ENCODE peak calls at places on chromosomes 16 and 17, in five cellular contexts. Q is GM23338, J is IMR-90, W is uterus, P is AG04450. K is an unnamed sample.

GRCh38 chr16:56866955-56867830 is 2.2 kb downstream of the SLC12A3 start:
- DNase-seq in Q (peak), W (no peak), J (peak), P (no peak), K (peak)

GRCh38 chr16:11329080-11329491 is 16.2 kb upstream of the RMI2 start:
- DNase-seq in W (no peak), J (peak), Q (peak), P (no peak), K (no peak)

GRCh38 chr17:29148790-29149430 is 31.3 kb downstream of the MYO18A start:
- DNase-seq in P (peak), J (peak), W (peak), Q (peak), K (peak)

GRCh38 chr17:76644995-76645394 is 1.4 kb upstream of the ST6GALNAC1 start:
- DNase-seq in Q (no peak), W (no peak), P (no peak), J (no peak), K (no peak)

GRCh38 chr17:62565817-62566216 is 61.7 kb upstream of the MRC2 start:
- DNase-seq in W (no peak), P (no peak), Q (no peak), J (peak), K (no peak)

GRCh38 chr17:65013613-65014391 is 42.7 kb downstream of the GNA13 start:
- DNase-seq in J (peak), W (no peak), Q (no peak), P (peak), K (no peak)

GRCh38 chr16:76303637-76304314 is 26.6 kb downstream of the CNTNAP4 start:
- DNase-seq in P (no peak), Q (no peak), J (no peak), W (no peak), K (no peak)

GRCh38 chr17:79518330-79519151 is 92.3 kb downstream of the RBFOX3 start:
- DNase-seq in W (no peak), P (no peak), Q (no peak), J (no peak), K (peak)

GRCh38 chr16:2429037-2429770 is at the start of gene CCNF:
- DNase-seq in P (peak), W (peak), J (peak), Q (peak), K (peak)

GRCh38 chr16:2428051-2428786 is 1.0 kb upstream of the CCNF start:
- DNase-seq in W (peak), J (no peak), Q (peak), P (no peak), K (peak)

GRCh38 chr16:2428787-2429036 is 535 bp upstream of the CCNF start:
- DNase-seq in P (no peak), Q (no peak), J (no peak), W (no peak), K (no peak)

GRCh38 chr16:2432286-2432685 is 3.0 kb downstream of the CCNF start:
- DNase-seq in Q (no peak), P (no peak), J (no peak), W (no peak), K (no peak)

DNA sequence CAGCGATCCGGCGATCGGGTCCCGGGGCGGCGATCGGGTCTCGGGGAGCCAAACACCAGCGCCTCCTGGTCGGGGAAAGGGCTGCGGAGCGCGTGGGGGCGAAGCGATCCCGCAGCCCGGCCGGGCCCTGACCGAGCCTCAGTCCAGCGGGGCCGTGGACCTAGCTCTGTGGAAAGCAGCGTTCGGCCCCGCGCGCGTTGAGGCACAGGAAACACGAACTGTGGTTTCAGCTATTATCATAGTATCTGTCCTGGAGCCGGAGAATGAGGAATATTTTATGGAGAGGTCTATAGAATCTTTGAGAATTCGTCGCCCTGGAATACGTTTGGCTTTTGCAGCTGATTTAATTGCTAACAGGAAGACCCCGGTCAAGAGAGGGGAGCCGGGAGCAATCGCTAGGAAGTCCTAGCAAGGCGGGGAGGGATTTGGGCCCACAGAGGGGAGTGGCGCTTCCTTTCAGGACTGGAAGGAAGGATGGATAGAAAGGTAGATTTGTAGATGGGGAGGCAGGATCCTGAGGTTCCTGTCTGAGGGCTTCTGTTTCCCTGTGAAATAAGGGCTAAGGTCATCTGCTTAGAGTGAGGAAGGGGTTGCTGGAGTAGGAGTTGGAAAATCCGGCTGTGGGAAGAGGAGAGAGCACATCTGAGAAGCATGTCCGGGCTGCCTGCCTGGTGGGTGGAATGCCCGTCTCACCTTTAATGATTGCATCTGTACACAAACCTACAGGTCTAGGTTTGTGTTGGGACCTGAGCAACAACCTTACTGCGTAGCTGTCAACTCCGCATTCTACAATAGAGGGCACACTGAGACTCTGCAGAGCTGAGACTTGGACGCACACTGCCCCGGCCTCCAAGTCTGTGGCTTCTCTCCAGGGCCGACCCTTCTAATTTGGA is 770 bp downstream of the CCNF start:
- DNase-seq in Q (peak), J (peak), P (no peak), W (no peak), K (no peak)
- H3K27ac ChIP-seq in Q (no peak), J (peak), P (peak), W (peak), K (peak)

GRCh38 chr16:55703003-55704001 is 47.5 kb downstream of the SLC6A2 start:
- DNase-seq in P (peak), W (no peak), Q (peak), J (peak), K (no peak)

GRCh38 chr16:55700961-55701360 is 45.2 kb downstream of the SLC6A2 start:
- DNase-seq in W (no peak), J (no peak), Q (no peak), P (no peak), K (no peak)

GRCh38 chr16:55699616-55700015 is 43.8 kb downstream of the SLC6A2 start:
- DNase-seq in J (no peak), W (no peak), P (no peak), Q (no peak), K (no peak)

GRCh38 chr16:55700067-55700466 is 44.3 kb downstream of the SLC6A2 start:
- DNase-seq in Q (no peak), J (no peak), P (no peak), W (no peak), K (no peak)

GRCh38 chr16:55701442-55702319 is 45.9 kb downstream of the SLC6A2 start:
- DNase-seq in Q (peak), J (peak), P (peak), W (peak), K (no peak)
- TF ChIP-seq CTCF in Q (peak), J (peak), P (peak), W (peak), K (no peak)

GRCh38 chr16:66205287-66206167 is 161.0 kb upstream of the CDH5 start:
- DNase-seq in Q (no peak), P (no peak), W (no peak), J (peak), K (no peak)
- H3K27ac ChIP-seq in Q (no peak), P (no peak), W (no peak), J (no peak), K (no peak)

GRCh38 chr17:31416503-31416923 is 25.0 kb downstream of the RAB11FIP4 start:
- DNase-seq in J (peak), W (no peak), Q (no peak), P (no peak), K (no peak)

GRCh38 chr17:31414590-31414918 is 23.1 kb downstream of the RAB11FIP4 start:
- DNase-seq in P (no peak), Q (no peak), J (no peak), W (no peak), K (no peak)

GRCh38 chr17:31415640-31416502 is 24.4 kb downstream of the RAB11FIP4 start:
- DNase-seq in P (no peak), J (no peak), Q (no peak), W (no peak), K (no peak)

GRCh38 chr17:31413871-31414589 is 22.6 kb downstream of the RAB11FIP4 start:
- DNase-seq in W (no peak), P (peak), Q (no peak), J (peak), K (no peak)

GRCh38 chr17:31415004-31415454 is 23.6 kb downstream of the RAB11FIP4 start:
- DNase-seq in Q (peak), P (no peak), J (no peak), W (no peak), K (no peak)
- TF ChIP-seq CTCF in Q (peak), P (no peak), J (no peak), W (no peak), K (no peak)

DNA sequence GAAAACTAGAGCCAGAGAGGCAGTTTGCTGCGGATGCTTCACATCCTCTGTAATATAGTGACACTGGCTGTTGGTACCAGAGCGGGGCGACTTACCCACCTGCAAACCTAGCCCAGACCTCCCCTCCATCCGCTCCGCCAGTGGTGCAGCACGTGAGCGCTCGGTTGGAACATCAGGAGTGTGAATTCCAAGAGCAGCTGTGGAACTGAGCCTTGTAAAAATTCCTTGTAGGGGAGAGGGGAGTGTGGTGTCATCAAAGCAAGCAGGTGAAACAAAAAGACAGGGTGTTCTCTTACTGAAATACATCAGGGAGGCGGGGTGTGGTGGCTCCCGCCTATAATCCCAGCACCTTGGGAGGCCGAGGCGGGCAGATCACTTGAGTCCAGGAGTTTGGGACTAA is 51.3 kb downstream of the CCDC42 start:
- DNase-seq in P (no peak), W (no peak), J (no peak), Q (no peak), K (no peak)
- H3K27ac ChIP-seq in P (no peak), W (no peak), J (no peak), Q (no peak), K (no peak)